ENCODE peak calls at places on chromosomes 13 and 19, in nine cellular contexts. A is IMR-90, V is tibial nerve, L is prostate gland, N is GM12891, K is transverse colon, I is uterus, E is stomach, Q is heart left ventricle. M is an unnamed sample.
A peak's percentile ranks its signal among the peaks of the same experiment; 100 is the strongest.

GRCh38 chr13:27405521-27406134 is 18.8 kb upstream of the GTF3A start:
- DNase-seq in Q (no peak), L (no peak), E (no peak), N (no peak), K (peak; percentile 48), A (no peak), I (no peak), V (no peak), M (no peak)

GRCh38 chr19:49157445-49158224 is at the start of gene TRPM4:
- DNase-seq in L (peak; percentile 94), A (peak; percentile 61), Q (peak; percentile 95), V (peak; percentile 85), K (peak; percentile 95), E (peak; percentile 96), N (no peak), I (peak; percentile 81), M (peak; percentile 89)

GRCh38 chr13:74133657-74134201 is 475 bp downstream of the KLF12 start:
- DNase-seq in N (peak; percentile 35), A (peak; percentile 95), K (peak; percentile 84), I (peak; percentile 89), Q (peak; percentile 89), L (peak; percentile 56), V (peak; percentile 81), E (peak; percentile 73), M (peak; percentile 79)

GRCh38 chr13:20132052-20132634 is 28.7 kb downstream of the GJA3 start:
- DNase-seq in E (no peak), I (no peak), Q (no peak), K (no peak), A (no peak), N (no peak), L (no peak), V (no peak), M (no peak)

GRCh38 chr13:94703721-94704314 is 8.5 kb downstream of the SOX21 start:
- DNase-seq in V (no peak), I (no peak), Q (no peak), E (no peak), A (no peak), K (no peak), N (no peak), L (no peak), M (no peak)

GRCh38 chr19:18943465-18943864 is 2.4 kb upstream of the HOMER3 start:
- DNase-seq in Q (no peak), A (no peak), K (no peak), N (no peak), L (no peak), I (no peak), V (no peak), E (no peak), M (no peak)

GRCh38 chr13:91361755-91362271 is 14.3 kb downstream of the MIR17HG start:
- DNase-seq in A (no peak), E (no peak), Q (no peak), K (no peak), N (no peak), I (no peak), V (no peak), L (no peak), M (no peak)

GRCh38 chr13:29548722-29549446 is 46.6 kb downstream of the SLC7A1 start:
- DNase-seq in E (no peak), A (peak; percentile 39), V (no peak), Q (no peak), I (no peak), L (no peak), K (no peak), N (no peak), M (no peak)

GRCh38 chr19:45037393-45038169 is 1.3 kb upstream of the CLASRP start:
- DNase-seq in V (no peak), E (no peak), I (no peak), N (no peak), K (no peak), Q (no peak), A (no peak), L (no peak), M (no peak)

GRCh38 chr19:45035755-45036154 is 3.1 kb upstream of the CLASRP start:
- DNase-seq in L (no peak), I (no peak), K (no peak), Q (no peak), N (no peak), V (no peak), A (no peak), E (no peak), M (no peak)

GRCh38 chr19:45040059-45040767 is 1.4 kb downstream of the CLASRP start:
- DNase-seq in V (no peak), L (no peak), N (no peak), I (no peak), Q (no peak), K (no peak), A (no peak), E (no peak), M (no peak)

GRCh38 chr19:45041125-45041524 is 2.3 kb downstream of the CLASRP start:
- DNase-seq in L (no peak), I (no peak), Q (no peak), K (no peak), V (no peak), E (no peak), N (no peak), A (no peak), M (no peak)

GRCh38 chr19:45038931-45039893 is at the start of gene CLASRP:
- DNase-seq in Q (peak; percentile 94), A (peak; percentile 86), E (peak; percentile 93), V (peak; percentile 84), N (peak; percentile 90), K (peak; percentile 94), L (peak; percentile 87), I (peak; percentile 90), M (peak; percentile 94)
- TF ChIP-seq POLR2A in Q (no peak), A (peak; percentile 94), E (peak; percentile 90), V (peak; percentile 94), N (peak; percentile 87), K (peak; percentile 94), L (peak; percentile 89), I (peak; percentile 81), M (peak; percentile 94)

DNA sequence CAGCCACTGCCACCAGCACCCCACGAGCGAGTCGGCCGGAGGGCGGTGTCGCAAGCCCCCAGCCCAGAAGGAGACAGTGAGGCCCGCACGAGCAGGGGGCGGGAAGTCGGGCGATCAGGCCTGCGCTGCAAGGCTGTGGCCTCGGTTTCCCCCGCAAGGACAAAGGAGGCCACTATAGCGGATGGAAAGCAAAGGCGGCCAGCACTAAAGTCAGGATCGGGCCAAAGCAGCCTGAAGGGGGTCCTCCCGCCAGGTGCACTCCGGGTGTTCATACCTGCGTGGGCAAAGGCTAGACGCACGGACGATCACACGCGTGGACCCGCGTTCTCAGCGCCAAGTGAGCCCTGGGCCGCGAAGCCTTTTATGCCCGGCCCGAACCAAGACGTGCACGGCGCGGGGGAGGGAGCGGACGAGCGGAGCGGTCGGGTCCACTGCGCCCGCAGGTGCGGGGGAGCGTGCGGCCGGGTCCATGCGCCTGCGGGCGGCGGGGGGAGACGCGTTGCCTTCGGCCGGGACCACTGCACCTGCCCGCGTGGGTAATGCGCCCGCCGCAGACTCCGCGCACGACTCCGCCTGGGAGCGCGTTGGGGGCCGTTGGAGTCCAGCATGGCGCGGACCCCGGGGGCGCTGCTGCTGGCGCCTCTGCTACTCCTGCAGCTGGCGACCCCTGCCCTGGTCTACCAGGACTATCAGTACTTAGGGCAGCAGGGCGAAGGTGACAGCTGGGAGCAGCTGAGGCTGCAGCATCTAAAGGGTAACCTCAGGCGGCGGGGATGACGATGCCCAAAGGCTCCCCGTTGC is at the start of the genes PRDX2 and THSD8:
- DNase-seq in Q (peak; percentile 89), N (peak; percentile 71), V (peak; percentile 47), E (peak; percentile 87), A (peak; percentile 65), K (peak; percentile 90), L (peak; percentile 76), I (peak; percentile 72), M (peak; percentile 87)
- TF ChIP-seq POLR2A in Q (peak; percentile 35), N (peak; percentile 96), V (peak; percentile 79), E (peak; percentile 36), A (peak; percentile 92), K (peak; percentile 98), L (peak; percentile 95), I (peak; percentile 72), M (peak; percentile 96)

GRCh38 chr19:46746281-46746965 is at the start of gene STRN4:
- DNase-seq in N (peak; percentile 92), V (no peak), I (no peak), E (peak; percentile 67), K (peak; percentile 57), A (no peak), L (no peak), Q (no peak), M (no peak)

GRCh38 chr19:46748325-46749109 is 2.3 kb upstream of the STRN4 start:
- DNase-seq in I (peak; percentile 57), L (no peak), K (peak; percentile 72), A (peak; percentile 56), N (no peak), E (peak; percentile 69), Q (no peak), V (peak; percentile 87), M (no peak)

GRCh38 chr19:46744005-46744691 is 1.7 kb upstream of the FKRP start:
- DNase-seq in A (no peak), L (no peak), I (no peak), N (no peak), E (no peak), K (no peak), V (no peak), Q (no peak), M (no peak)

GRCh38 chr19:46745521-46746280 is at the start of gene FKRP:
- DNase-seq in V (no peak), L (no peak), A (no peak), K (no peak), Q (no peak), I (no peak), N (peak; percentile 66), E (peak; percentile 32), M (no peak)

DNA sequence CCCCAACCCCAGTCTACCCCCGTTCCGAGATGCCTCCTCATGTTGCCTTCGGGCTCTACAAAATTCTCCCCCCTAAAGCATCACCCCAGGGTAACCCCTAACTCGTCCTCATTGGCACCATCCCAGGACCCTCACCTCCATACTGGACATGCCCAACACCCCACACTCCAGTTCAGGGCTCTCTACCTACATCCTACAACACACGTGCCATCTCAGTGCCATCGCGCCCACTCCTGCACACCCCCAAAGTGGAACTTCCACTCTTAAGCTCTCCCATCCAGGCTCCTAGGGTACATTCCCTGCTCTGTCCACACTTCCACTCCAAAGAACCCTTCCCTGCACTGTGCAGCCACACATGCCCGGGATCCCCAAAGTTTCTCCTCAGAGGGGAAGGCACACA is 827 bp upstream of the FKRP start:
- DNase-seq in V (no peak), K (no peak), I (no peak), N (no peak), E (no peak), L (no peak), Q (no peak), A (no peak), M (no peak)
- TF ChIP-seq POLR2A in V (no peak), K (no peak), I (no peak), N (no peak), E (no peak), L (no peak), Q (no peak), A (no peak), M (no peak)

GRCh38 chr19:805600-806550 is 8.6 kb downstream of the PTBP1 start:
- DNase-seq in K (no peak), I (no peak), V (no peak), Q (no peak), L (no peak), A (no peak), N (no peak), E (no peak), M (no peak)

GRCh38 chr19:802888-803561 is 5.8 kb downstream of the PTBP1 start:
- DNase-seq in N (no peak), K (no peak), L (no peak), E (no peak), V (no peak), I (no peak), Q (no peak), A (no peak), M (no peak)

GRCh38 chr19:803686-804418 is 6.6 kb downstream of the PTBP1 start:
- DNase-seq in E (no peak), K (no peak), A (no peak), V (no peak), Q (no peak), I (no peak), L (no peak), N (no peak), M (peak; percentile 41)

GRCh38 chr19:805161-805561 is 7.9 kb downstream of the PTBP1 start:
- DNase-seq in Q (no peak), L (no peak), N (no peak), V (no peak), I (no peak), A (no peak), K (no peak), E (no peak), M (no peak)

GRCh38 chr19:804419-805160 is 7.3 kb downstream of the PTBP1 start:
- DNase-seq in Q (no peak), K (no peak), N (no peak), V (no peak), A (no peak), I (no peak), L (no peak), E (no peak), M (no peak)
- TF ChIP-seq POLR2A in Q (no peak), K (no peak), N (no peak), V (no peak), A (no peak), I (no peak), L (no peak), E (no peak), M (no peak)

M was measured in right lobe of liver.